ENCODE peak calls at places on chromosomes 13 and 19, in seven cellular contexts. E is EL; B is stimulated activated CD4-positive, alpha-beta T cell treated with anti-CD3 and anti-CD28 coated beads, Interleukin-12 subunit alpha, Interleukin-12 subunit beta, amount 100 ng/mL, for 4 hours; Q is tibial artery; X is C1 segment of cervical spinal cord; O is ACHN; K is hippocampal formation. P is an unnamed sample.

GRCh38 chr13:51330741-51331140 is 8.8 kb upstream of the SERPINE3 start:
- DNase-seq in E (no peak), B (no peak), Q (no peak), X (no peak), O (no peak), K (no peak), P (peak; percentile 76)

GRCh38 chr13:91747164-91747563 is 348.7 kb downstream of the GPC5 start:
- DNase-seq in E (no peak), B (no peak), Q (no peak), X (no peak), O (no peak), K (peak; percentile 6), P (no peak)

GRCh38 chr19:12159773-12160414 is 3.0 kb upstream of the ZNF136 start:
- DNase-seq in E (no peak), B (no peak), Q (no peak), X (no peak), O (no peak), K (no peak), P (no peak)

GRCh38 chr19:11767633-11768133 is 883 bp downstream of the ZNF441 start:
- DNase-seq in E (peak; percentile 37), B (peak; percentile 10), Q (peak; percentile 66), X (no peak), O (no peak), K (no peak), P (peak; percentile 18)

GRCh38 chr13:33379597-33379996 is 94.0 kb upstream of the STARD13 start:
- DNase-seq in E (no peak), B (no peak), Q (no peak), X (no peak), O (no peak), K (no peak), P (peak; percentile 16)

GRCh38 chr13:31056650-31057275 is 104.9 kb downstream of the HSPH1 start:
- DNase-seq in E (peak; percentile 30), B (no peak), Q (no peak), X (no peak), O (no peak), K (peak; percentile 58), P (no peak)

GRCh38 chr13:20873348-20873747 is 29.2 kb downstream of the XPO4 start:
- DNase-seq in E (peak; percentile 57), B (no peak), Q (no peak), X (no peak), O (no peak), K (no peak), P (peak; percentile 16)

GRCh38 chr19:49889687-49890348 is 6.9 kb downstream of the IL4I1 start:
- DNase-seq in E (peak; percentile 38), B (peak; percentile 72), Q (peak; percentile 80), X (peak; percentile 21), O (no peak), K (no peak), P (no peak)

GRCh38 chr19:925912-926594 is at the start of gene ARID3A:
- DNase-seq in E (no peak), B (no peak), Q (peak; percentile 82), X (no peak), O (no peak), K (no peak), P (no peak)

GRCh38 chr13:54367639-54368271 is 1339.1 kb downstream of the OLFM4 start:
- DNase-seq in E (no peak), B (no peak), Q (no peak), X (no peak), O (no peak), K (no peak), P (no peak)

GRCh38 chr13:53001444-53001843 is 27.2 kb upstream of the OLFM4 start:
- DNase-seq in E (no peak), B (no peak), Q (no peak), X (no peak), O (no peak), K (no peak), P (no peak)

GRCh38 chr13:113151745-113152707 is 6.4 kb upstream of the PROZ start:
- DNase-seq in E (peak; percentile 27), B (no peak), Q (no peak), X (no peak), O (no peak), K (no peak), P (no peak)

GRCh38 chr13:89163081-89163480 is 1491.9 kb downstream of the SLITRK5 start:
- DNase-seq in E (no peak), B (no peak), Q (no peak), X (no peak), O (no peak), K (no peak), P (no peak)

GRCh38 chr19:2136796-2137195 is 14.6 kb downstream of the AP3D1 start:
- DNase-seq in E (no peak), B (no peak), Q (no peak), X (no peak), O (no peak), K (no peak), P (no peak)

GRCh38 chr19:10533656-10534386 is 9.9 kb upstream of the ATG4D start:
- DNase-seq in E (peak; percentile 86), B (no peak), Q (no peak), X (no peak), O (no peak), K (no peak), P (peak; percentile 99)

GRCh38 chr19:12834976-12835757 is 788 bp upstream of the RTBDN start:
- DNase-seq in E (peak; percentile 33), B (no peak), Q (no peak), X (no peak), O (peak; percentile 24), K (no peak), P (no peak)

GRCh38 chr19:49938662-49939061 is 9.4 kb upstream of the NUP62 start:
- DNase-seq in E (no peak), B (no peak), Q (no peak), X (no peak), O (no peak), K (no peak), P (no peak)

GRCh38 chr19:17158584-17158983 is 56.6 kb upstream of the USE1 start:
- DNase-seq in E (no peak), B (no peak), Q (no peak), X (no peak), O (no peak), K (no peak), P (no peak)

GRCh38 chr19:6333439-6333838 is at the start of gene ACER1:
- DNase-seq in E (no peak), B (no peak), Q (no peak), X (no peak), O (no peak), K (no peak), P (no peak)

GRCh38 chr19:32830231-32831014 is 39.1 kb downstream of the SLC7A9 start:
- DNase-seq in E (peak; percentile 90), B (no peak), Q (no peak), X (no peak), O (peak; percentile 90), K (no peak), P (peak; percentile 95)

GRCh38 chr13:67048084-67048792 is 181.9 kb downstream of the PCDH9 start:
- DNase-seq in E (peak; percentile 24), B (no peak), Q (no peak), X (no peak), O (no peak), K (no peak), P (no peak)

GRCh38 chr13:110799246-110800236 is 86.0 kb downstream of the ING1 start:
- DNase-seq in E (peak; percentile 58), B (no peak), Q (peak; percentile 71), X (peak; percentile 5), O (no peak), K (peak; percentile 7), P (no peak)

GRCh38 chr13:37651891-37652290 is 53.3 kb upstream of the POSTN start:
- DNase-seq in E (peak; percentile 23), B (no peak), Q (no peak), X (no peak), O (no peak), K (no peak), P (peak; percentile 20)